ENCODE peak calls at places on chromosomes 16 and 17, in four cellular contexts. Q, B, E and A are unnamed samples.
A peak's percentile ranks its signal among the peaks of the same experiment; 100 is the strongest.

GRCh38 chr17:75288359-75288758 is 874 bp downstream of the SLC25A19 start:
- DNase-seq in B (no peak), Q (no peak), E (no peak), A (no peak)

GRCh38 chr16:58409316-58409973 is 17.2 kb downstream of the GINS3 start:
- DNase-seq in B (peak; percentile 71), E (peak; percentile 80), Q (peak; percentile 7), A (no peak)

GRCh38 chr17:18999911-19000310 is 4.7 kb downstream of the FAM83G start:
- DNase-seq in B (no peak), E (no peak), Q (no peak), A (no peak)

GRCh38 chr17:74283371-74283673 is 9.3 kb downstream of the DNAI2 start:
- DNase-seq in Q (no peak), E (no peak), B (no peak), A (no peak)

GRCh38 chr17:4536742-4537411 is 18.3 kb downstream of the MYBBP1A start:
- DNase-seq in E (no peak), Q (peak; percentile 7), B (no peak), A (no peak)

GRCh38 chr17:76054112-76054476 is 18.2 kb downstream of the SRP68 start:
- DNase-seq in E (no peak), B (no peak), Q (peak; percentile 40), A (no peak)

GRCh38 chr16:83137326-83137770 is 510.6 kb downstream of the CDH13 start:
- DNase-seq in Q (peak; percentile 83), B (no peak), E (no peak), A (no peak)

GRCh38 chr16:22174642-22175041 is 12.3 kb downstream of the SDR42E2 start:
- DNase-seq in Q (no peak), E (no peak), B (no peak), A (no peak)

DNA sequence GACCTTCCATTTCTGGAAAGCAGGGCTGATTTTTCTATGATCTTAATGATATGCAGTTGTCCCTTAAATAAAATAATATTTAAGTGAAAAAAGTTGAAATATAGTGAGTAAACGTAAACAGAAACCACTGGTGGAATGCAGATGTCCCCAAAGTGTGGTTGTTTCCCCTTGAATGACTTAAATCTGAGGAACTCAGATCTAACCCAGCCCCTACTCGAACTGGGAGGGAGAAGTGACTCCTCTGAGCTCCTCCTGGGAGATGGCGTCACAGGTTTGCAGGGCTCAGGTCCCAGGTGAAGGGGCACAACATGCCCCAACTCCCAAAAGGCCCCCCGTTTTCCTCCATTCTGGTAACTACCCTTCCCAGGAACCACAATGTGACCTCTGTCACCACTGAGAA is 142.8 kb downstream of the IRF8 start:
- DNase-seq in E (no peak), Q (no peak), B (no peak), A (no peak)
- H3K27me3 ChIP-seq in E (peaks cover 50% of the 10 kb centered on the region), Q (peaks cover 45% of the 10 kb centered on the region), B (no peaks in the 10 kb centered on the region), A (no peaks in the 10 kb centered on the region)

GRCh38 chr16:88755745-88756443 is 29.1 kb downstream of the PIEZO1 start:
- DNase-seq in E (no peak), Q (no peak), B (no peak), A (no peak)

GRCh38 chr16:88753600-88753999 is 31.4 kb downstream of the PIEZO1 start:
- DNase-seq in E (no peak), Q (no peak), B (no peak), A (no peak)

GRCh38 chr16:88754109-88754911 is 30.7 kb downstream of the PIEZO1 start:
- DNase-seq in B (no peak), Q (no peak), E (no peak), A (no peak)

GRCh38 chr16:88753191-88753590 is 31.8 kb downstream of the PIEZO1 start:
- DNase-seq in B (no peak), E (no peak), Q (no peak), A (no peak)

GRCh38 chr16:88754912-88755744 is 29.9 kb downstream of the PIEZO1 start:
- DNase-seq in B (no peak), E (no peak), Q (peak; percentile 63), A (no peak)
- TF ChIP-seq CTCF in B (no peak), E (no peak), Q (peak; percentile 43), A (no peak)

GRCh38 chr16:55478827-55479559 is at the start of gene MMP2:
- DNase-seq in Q (peak; percentile 79), E (peak; percentile 91), B (no peak), A (peak; percentile 95)
- TF ChIP-seq POLR2A in Q (peak; percentile 43), E (peak; percentile 29), B (no peak), A (no peak)

GRCh38 chr16:1331712-1332617 is 1.5 kb upstream of the BAIAP3 start:
- DNase-seq in B (peak; percentile 83), E (peak; percentile 92), Q (peak; percentile 30), A (no peak)
- H3K27me3 ChIP-seq in B (peaks cover 6% of the 10 kb centered on the region), E (peaks cover 66% of the 10 kb centered on the region), Q (peaks cover 55% of the 10 kb centered on the region), A (peaks cover 37% of the 10 kb centered on the region)

DNA sequence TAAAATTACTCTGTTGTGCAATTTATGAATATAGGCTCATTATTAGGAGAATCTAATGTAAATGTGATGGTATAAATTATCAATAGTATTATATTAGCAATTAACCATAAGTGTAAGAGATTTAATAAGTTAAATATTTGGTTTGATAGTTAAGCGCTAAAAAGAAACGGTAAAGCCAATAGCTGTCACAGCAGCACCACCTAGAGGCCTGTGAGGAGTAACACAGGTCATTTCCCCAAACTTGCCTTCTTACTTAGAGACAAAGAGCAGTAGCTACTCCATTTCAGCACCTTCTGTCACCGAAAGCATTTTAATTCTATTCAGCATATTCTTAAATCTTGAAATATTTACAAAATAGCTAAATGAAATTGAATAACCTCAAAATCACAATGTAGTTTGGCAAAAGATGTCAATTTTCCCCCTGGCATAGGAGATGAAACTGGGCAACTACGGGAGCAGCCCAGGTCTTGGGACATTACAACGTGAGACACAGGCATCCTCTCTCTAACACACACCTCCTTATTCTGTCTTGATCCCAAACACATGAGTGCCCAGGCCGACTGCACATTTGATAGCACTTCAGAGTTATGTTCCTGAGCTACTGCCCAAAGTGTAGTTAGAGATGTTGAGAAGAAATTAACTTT is 14.3 kb upstream of the DYNLRB2 start:
- DNase-seq in B (no peak), Q (peak; percentile 55), E (no peak), A (no peak)
- TF ChIP-seq CTCF in B (peak; percentile 70), Q (peak; percentile 82), E (peak; percentile 82), A (peak; percentile 68)

GRCh38 chr17:8911205-8911604 is 43.7 kb upstream of the PIK3R6 start:
- DNase-seq in Q (no peak), E (no peak), B (no peak), A (peak; percentile 62)

GRCh38 chr17:8912060-8912981 is 44.8 kb upstream of the PIK3R6 start:
- DNase-seq in Q (no peak), E (no peak), B (no peak), A (peak; percentile 87)

GRCh38 chr17:8913091-8913490 is 45.6 kb upstream of the PIK3R6 start:
- DNase-seq in B (no peak), E (no peak), Q (no peak), A (peak; percentile 66)

GRCh38 chr17:8913879-8914278 is 46.4 kb upstream of the PIK3R6 start:
- DNase-seq in E (no peak), B (no peak), Q (no peak), A (no peak)

GRCh38 chr17:8909621-8910292 is 42.3 kb upstream of the PIK3R6 start:
- DNase-seq in B (no peak), E (no peak), Q (no peak), A (peak; percentile 78)
- TF ChIP-seq POLR2A in B (no peak), E (no peak), Q (no peak), A (no peak)

GRCh38 chr17:45837187-45837586 is 7.5 kb upstream of the SPPL2C start:
- DNase-seq in Q (no peak), B (no peak), E (no peak), A (no peak)

GRCh38 chr17:45835481-45835880 is 9.2 kb upstream of the SPPL2C start:
- DNase-seq in B (no peak), E (no peak), Q (no peak), A (no peak)

GRCh38 chr17:45834471-45835396 is 9.9 kb upstream of the SPPL2C start:
- DNase-seq in Q (no peak), E (no peak), B (no peak), A (no peak)

GRCh38 chr17:45836047-45837044 is 8.3 kb upstream of the SPPL2C start:
- DNase-seq in Q (no peak), E (no peak), B (no peak), A (no peak)

DNA sequence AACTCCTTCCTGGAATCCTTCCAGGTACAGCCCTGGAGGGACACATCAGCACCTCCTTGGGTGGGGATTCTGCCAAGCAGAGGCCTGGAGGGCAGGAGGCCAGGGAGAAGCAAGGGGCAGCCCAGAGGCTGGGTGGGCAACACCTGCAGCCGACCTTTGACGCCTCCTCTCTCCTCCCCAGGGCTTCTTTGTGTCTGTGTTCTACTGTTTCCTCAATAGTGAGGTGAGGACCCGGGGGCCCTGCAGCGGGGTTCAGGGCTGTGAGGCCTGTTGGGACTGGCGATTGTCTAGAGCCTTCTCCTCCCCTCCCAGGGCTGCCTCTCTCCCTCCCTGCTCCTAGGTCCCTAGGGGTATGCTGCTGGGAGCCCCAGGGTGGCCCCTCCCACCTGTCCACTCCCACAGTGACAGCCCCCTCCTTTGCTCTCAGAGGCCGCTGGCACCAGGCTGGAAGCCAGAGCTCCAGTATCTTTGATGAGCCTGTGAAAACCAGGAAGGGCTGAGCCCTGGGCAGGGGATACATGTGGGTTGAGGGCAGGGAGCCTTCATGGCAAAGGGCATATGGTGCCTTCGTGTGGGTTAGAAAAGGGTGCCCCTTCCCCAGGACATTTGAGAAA is 10.7 kb upstream of the SPPL2C start:
- DNase-seq in Q (no peak), B (no peak), E (no peak), A (no peak)
- H3K27me3 ChIP-seq in Q (peaks cover 12% of the 10 kb centered on the region), B (no peaks in the 10 kb centered on the region), E (peaks cover 44% of the 10 kb centered on the region), A (no peaks in the 10 kb centered on the region)

DNA sequence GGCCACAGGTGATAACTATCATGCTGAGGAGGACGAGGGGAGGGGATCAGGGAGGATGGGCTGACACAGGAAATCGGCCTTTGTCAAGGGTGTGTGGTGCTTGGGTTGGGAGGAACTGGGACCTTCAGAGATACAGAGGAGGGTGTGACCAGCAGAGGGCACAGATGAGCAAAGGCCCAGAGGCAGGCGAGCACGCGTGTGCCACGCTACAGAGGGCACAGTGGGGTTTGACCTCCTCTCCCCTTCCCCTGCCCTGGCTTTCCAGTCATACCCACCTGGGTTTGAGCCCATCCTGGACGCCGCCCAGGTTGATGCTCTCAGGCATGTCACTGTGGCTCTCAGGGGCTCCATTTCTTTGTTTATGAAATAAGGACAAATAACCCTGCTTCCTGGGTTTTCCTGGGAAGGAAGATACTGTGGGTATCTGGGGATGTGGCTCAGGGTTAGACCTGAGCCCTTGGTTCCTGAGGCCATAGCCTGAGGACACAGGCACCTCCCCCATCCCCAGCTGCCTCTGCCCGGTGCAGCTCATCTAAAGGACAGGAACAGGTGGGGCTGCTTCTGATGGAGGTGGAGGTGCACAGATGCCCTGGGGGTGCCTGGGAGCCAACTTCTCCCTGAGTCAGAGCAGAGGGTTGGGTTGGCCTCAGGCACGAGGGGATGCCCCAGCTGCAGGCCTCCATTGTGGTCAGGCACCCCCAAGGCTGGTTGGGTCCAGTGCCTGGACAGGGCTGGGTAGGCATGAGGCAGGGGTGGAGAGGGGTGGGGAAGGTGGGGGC is 51.8 kb downstream of the BEAN1 start:
- DNase-seq in Q (peak; percentile 40), E (peak; percentile 85), B (peak; percentile 45), A (no peak)
- TF ChIP-seq CTCF in Q (peak; percentile 68), E (peak; percentile 80), B (peak; percentile 64), A (peak; percentile 54)